ENCODE peak calls at places on chromosomes 11 and 22, in seven cellular contexts. One of them, this sample, is unnamed.

GRCh38 chr11:87290304-87290922 is 252.7 kb downstream of the TMEM135 start:
- DNase-seq in HCT116: peak; percentile 38
- DNase-seq in neural progenitor cell: peak; percentile 76
- DNase-seq in GM23248: peak; percentile 73
- DNase-seq in OCI-LY7: peak; percentile 74
- DNase-seq in hepatocyte: peak; percentile 77
- DNase-seq in SK-N-SH: peak; percentile 50
- DNase-seq in this sample: peak; percentile 79

GRCh38 chr11:111427471-111427912 is 48.4 kb upstream of the POU2AF1 start:
- DNase-seq in HCT116: no peak
- DNase-seq in neural progenitor cell: no peak
- DNase-seq in GM23248: no peak
- DNase-seq in OCI-LY7: no peak
- DNase-seq in hepatocyte: peak; percentile 44
- DNase-seq in SK-N-SH: peak; percentile 59
- DNase-seq in this sample: no peak

GRCh38 chr11:2777871-2778629 is 78.3 kb upstream of the KCNQ1OT1 start:
- DNase-seq in HCT116: no peak
- DNase-seq in neural progenitor cell: no peak
- DNase-seq in GM23248: no peak
- DNase-seq in OCI-LY7: no peak
- DNase-seq in hepatocyte: no peak
- DNase-seq in SK-N-SH: peak; percentile 66
- DNase-seq in this sample: no peak

GRCh38 chr11:119417726-119418540 is 5.0 kb downstream of the THY1 start:
- DNase-seq in HCT116: no peak
- DNase-seq in neural progenitor cell: no peak
- DNase-seq in GM23248: peak; percentile 99
- DNase-seq in OCI-LY7: no peak
- DNase-seq in hepatocyte: peak; percentile 40
- DNase-seq in SK-N-SH: peak; percentile 21
- DNase-seq in this sample: peak; percentile 40

GRCh38 chr22:46634011-46634699 is 14.0 kb downstream of the GRAMD4 start:
- DNase-seq in HCT116: no peak
- DNase-seq in neural progenitor cell: no peak
- DNase-seq in GM23248: no peak
- DNase-seq in OCI-LY7: no peak
- DNase-seq in hepatocyte: no peak
- DNase-seq in SK-N-SH: no peak
- DNase-seq in this sample: no peak

GRCh38 chr11:64720167-64720566 is 2.8 kb downstream of the NRXN2 start:
- DNase-seq in HCT116: no peak
- DNase-seq in neural progenitor cell: no peak
- DNase-seq in GM23248: no peak
- DNase-seq in OCI-LY7: no peak
- DNase-seq in hepatocyte: no peak
- DNase-seq in SK-N-SH: no peak
- DNase-seq in this sample: no peak

GRCh38 chr11:12167098-12167999 is 57.0 kb downstream of the MICAL2 start:
- DNase-seq in HCT116: peak; percentile 95
- DNase-seq in neural progenitor cell: no peak
- DNase-seq in GM23248: peak; percentile 89
- DNase-seq in OCI-LY7: no peak
- DNase-seq in hepatocyte: peak; percentile 75
- DNase-seq in SK-N-SH: no peak
- DNase-seq in this sample: no peak

GRCh38 chr11:14969922-14970323 is 2.2 kb downstream of the CALCA start:
- DNase-seq in HCT116: peak; percentile 15
- DNase-seq in neural progenitor cell: peak; percentile 86
- DNase-seq in GM23248: peak; percentile 51
- DNase-seq in OCI-LY7: peak; percentile 21
- DNase-seq in hepatocyte: peak; percentile 69
- DNase-seq in SK-N-SH: peak; percentile 68
- DNase-seq in this sample: peak; percentile 86

GRCh38 chr11:2100361-2101170 is 38.6 kb downstream of the IGF2 start:
- DNase-seq in HCT116: no peak
- DNase-seq in neural progenitor cell: no peak
- DNase-seq in GM23248: no peak
- DNase-seq in OCI-LY7: no peak
- DNase-seq in hepatocyte: no peak
- DNase-seq in SK-N-SH: peak; percentile 53
- DNase-seq in this sample: no peak

GRCh38 chr11:33773399-33774355 is 643 bp downstream of the FBXO3 start:
- DNase-seq in HCT116: no peak
- DNase-seq in neural progenitor cell: peak; percentile 58
- DNase-seq in GM23248: peak; percentile 58
- DNase-seq in OCI-LY7: peak; percentile 60
- DNase-seq in hepatocyte: peak; percentile 9
- DNase-seq in SK-N-SH: peak; percentile 39
- DNase-seq in this sample: peak; percentile 40

GRCh38 chr11:115677190-115677589 is 173.0 kb upstream of the CADM1 start:
- DNase-seq in HCT116: no peak
- DNase-seq in neural progenitor cell: no peak
- DNase-seq in GM23248: no peak
- DNase-seq in OCI-LY7: no peak
- DNase-seq in hepatocyte: no peak
- DNase-seq in SK-N-SH: no peak
- DNase-seq in this sample: no peak

GRCh38 chr11:117239295-117239694 is 6.8 kb downstream of the RNF214 start:
- DNase-seq in HCT116: no peak
- DNase-seq in neural progenitor cell: no peak
- DNase-seq in GM23248: peak; percentile 97
- DNase-seq in OCI-LY7: no peak
- DNase-seq in hepatocyte: peak; percentile 45
- DNase-seq in SK-N-SH: no peak
- DNase-seq in this sample: no peak

GRCh38 chr22:49812838-49813237 is 14.8 kb downstream of the BRD1 start:
- DNase-seq in HCT116: no peak
- DNase-seq in neural progenitor cell: no peak
- DNase-seq in GM23248: peak; percentile 51
- DNase-seq in OCI-LY7: no peak
- DNase-seq in hepatocyte: no peak
- DNase-seq in SK-N-SH: no peak
- DNase-seq in this sample: no peak

GRCh38 chr22:38923463-38924196 is 33.8 kb upstream of the APOBEC3A start:
- DNase-seq in HCT116: peak; percentile 91
- DNase-seq in neural progenitor cell: peak; percentile 29
- DNase-seq in GM23248: peak; percentile 65
- DNase-seq in OCI-LY7: no peak
- DNase-seq in hepatocyte: peak; percentile 87
- DNase-seq in SK-N-SH: peak; percentile 71
- DNase-seq in this sample: peak; percentile 62

GRCh38 chr22:42947211-42947990 is 67.5 kb downstream of the PACSIN2 start:
- DNase-seq in HCT116: peak; percentile 73
- DNase-seq in neural progenitor cell: peak; percentile 28
- DNase-seq in GM23248: no peak
- DNase-seq in OCI-LY7: no peak
- DNase-seq in hepatocyte: no peak
- DNase-seq in SK-N-SH: no peak
- DNase-seq in this sample: no peak

GRCh38 chr11:122242731-122243130 is 126.7 kb upstream of the BLID start:
- DNase-seq in HCT116: no peak
- DNase-seq in neural progenitor cell: no peak
- DNase-seq in GM23248: no peak
- DNase-seq in OCI-LY7: no peak
- DNase-seq in hepatocyte: no peak
- DNase-seq in SK-N-SH: no peak
- DNase-seq in this sample: no peak

GRCh38 chr11:130606781-130607511 is 158.5 kb downstream of the ADAMTS15 start:
- DNase-seq in HCT116: no peak
- DNase-seq in neural progenitor cell: no peak
- DNase-seq in GM23248: peak; percentile 47
- DNase-seq in OCI-LY7: no peak
- DNase-seq in hepatocyte: peak; percentile 48
- DNase-seq in SK-N-SH: peak; percentile 31
- DNase-seq in this sample: no peak

GRCh38 chr11:64234840-64235379 is 526 bp downstream of the VEGFB start:
- DNase-seq in HCT116: no peak
- DNase-seq in neural progenitor cell: peak; percentile 64
- DNase-seq in GM23248: peak; percentile 75
- DNase-seq in OCI-LY7: peak; percentile 72
- DNase-seq in hepatocyte: peak; percentile 82
- DNase-seq in SK-N-SH: peak; percentile 79
- DNase-seq in this sample: peak; percentile 70

GRCh38 chr11:46264976-46265375 is 12.5 kb upstream of the CREB3L1 start:
- DNase-seq in HCT116: no peak
- DNase-seq in neural progenitor cell: no peak
- DNase-seq in GM23248: no peak
- DNase-seq in OCI-LY7: no peak
- DNase-seq in hepatocyte: no peak
- DNase-seq in SK-N-SH: no peak
- DNase-seq in this sample: no peak

GRCh38 chr11:120622189-120622912 is 110.8 kb downstream of the GRIK4 start:
- DNase-seq in HCT116: no peak
- DNase-seq in neural progenitor cell: no peak
- DNase-seq in GM23248: no peak
- DNase-seq in OCI-LY7: peak; percentile 43
- DNase-seq in hepatocyte: no peak
- DNase-seq in SK-N-SH: peak; percentile 58
- DNase-seq in this sample: peak; percentile 59

GRCh38 chr22:30290318-30290678 is 993 bp upstream of the CASTOR1 start:
- DNase-seq in HCT116: no peak
- DNase-seq in neural progenitor cell: no peak
- DNase-seq in GM23248: peak; percentile 44
- DNase-seq in OCI-LY7: peak; percentile 38
- DNase-seq in hepatocyte: no peak
- DNase-seq in SK-N-SH: no peak
- DNase-seq in this sample: no peak

GRCh38 chr22:30289126-30289979 is at the start of gene CASTOR1:
- DNase-seq in HCT116: peak; percentile 96
- DNase-seq in neural progenitor cell: peak; percentile 99
- DNase-seq in GM23248: peak; percentile 100
- DNase-seq in OCI-LY7: peak; percentile 83
- DNase-seq in hepatocyte: peak; percentile 99
- DNase-seq in SK-N-SH: peak; percentile 99
- DNase-seq in this sample: peak; percentile 100

GRCh38 chr22:30289980-30290313 is 642 bp upstream of the CASTOR1 start:
- DNase-seq in HCT116: no peak
- DNase-seq in neural progenitor cell: no peak
- DNase-seq in GM23248: no peak
- DNase-seq in OCI-LY7: no peak
- DNase-seq in hepatocyte: no peak
- DNase-seq in SK-N-SH: no peak
- DNase-seq in this sample: peak; percentile 75

GRCh38 chr22:30291334-30291892 is 2.1 kb upstream of the CASTOR1 start:
- DNase-seq in HCT116: no peak
- DNase-seq in neural progenitor cell: no peak
- DNase-seq in GM23248: no peak
- DNase-seq in OCI-LY7: no peak
- DNase-seq in hepatocyte: no peak
- DNase-seq in SK-N-SH: no peak
- DNase-seq in this sample: no peak

GRCh38 chr22:30290679-30291333 is 1.5 kb upstream of the CASTOR1 start:
- DNase-seq in HCT116: no peak
- DNase-seq in neural progenitor cell: peak; percentile 48
- DNase-seq in GM23248: peak; percentile 59
- DNase-seq in OCI-LY7: peak; percentile 58
- DNase-seq in hepatocyte: peak; percentile 79
- DNase-seq in SK-N-SH: peak; percentile 67
- DNase-seq in this sample: peak; percentile 41
- TF ChIP-seq EZH2phosphoT487 in HCT116: no peak
- TF ChIP-seq EZH2phosphoT487 in neural progenitor cell: no peak
- TF ChIP-seq EZH2phosphoT487 in GM23248: no peak
- TF ChIP-seq EZH2phosphoT487 in OCI-LY7: no peak
- TF ChIP-seq EZH2phosphoT487 in hepatocyte: no peak
- TF ChIP-seq EZH2phosphoT487 in SK-N-SH: no peak
- TF ChIP-seq EZH2phosphoT487 in this sample: no peak

GRCh38 chr11:78929092-78929905 is 354.6 kb upstream of the NARS2 start:
- DNase-seq in HCT116: no peak
- DNase-seq in neural progenitor cell: peak; percentile 94
- DNase-seq in GM23248: no peak
- DNase-seq in OCI-LY7: no peak
- DNase-seq in hepatocyte: no peak
- DNase-seq in SK-N-SH: no peak
- DNase-seq in this sample: peak; percentile 95
- H3K4me1 ChIP-seq in HCT116: no peaks in the 10 kb centered on the region
- H3K4me1 ChIP-seq in neural progenitor cell: peaks cover 31% of the 10 kb centered on the region
- H3K4me1 ChIP-seq in GM23248: no peaks in the 10 kb centered on the region
- H3K4me1 ChIP-seq in OCI-LY7: no peaks in the 10 kb centered on the region
- H3K4me1 ChIP-seq in hepatocyte: peaks cover 30% of the 10 kb centered on the region
- H3K4me1 ChIP-seq in SK-N-SH: peaks cover 62% of the 10 kb centered on the region
- H3K4me1 ChIP-seq in this sample: peaks cover 40% of the 10 kb centered on the region

GRCh38 chr11:11135820-11136476 is 217.1 kb downstream of the CSNK2A3 start:
- DNase-seq in HCT116: no peak
- DNase-seq in neural progenitor cell: no peak
- DNase-seq in GM23248: no peak
- DNase-seq in OCI-LY7: no peak
- DNase-seq in hepatocyte: no peak
- DNase-seq in SK-N-SH: no peak
- DNase-seq in this sample: peak; percentile 34
- H2AFZ ChIP-seq in HCT116: no peak overlapping the region
- H2AFZ ChIP-seq in neural progenitor cell: peak overlapping the region; percentile 40
- H2AFZ ChIP-seq in GM23248: no peak overlapping the region
- H2AFZ ChIP-seq in OCI-LY7: no peak overlapping the region
- H2AFZ ChIP-seq in hepatocyte: peak overlapping the region; percentile 31
- H2AFZ ChIP-seq in SK-N-SH: no peak overlapping the region
- H2AFZ ChIP-seq in this sample: no peak overlapping the region

GRCh38 chr11:88418508-88418907 is 81.0 kb upstream of the CTSC start:
- DNase-seq in HCT116: no peak
- DNase-seq in neural progenitor cell: no peak
- DNase-seq in GM23248: no peak
- DNase-seq in OCI-LY7: no peak
- DNase-seq in hepatocyte: no peak
- DNase-seq in SK-N-SH: no peak
- DNase-seq in this sample: no peak

GRCh38 chr11:88424881-88425280 is 87.3 kb upstream of the CTSC start:
- DNase-seq in HCT116: no peak
- DNase-seq in neural progenitor cell: no peak
- DNase-seq in GM23248: no peak
- DNase-seq in OCI-LY7: no peak
- DNase-seq in hepatocyte: no peak
- DNase-seq in SK-N-SH: no peak
- DNase-seq in this sample: no peak

GRCh38 chr11:88415495-88415894 is 78.0 kb upstream of the CTSC start:
- DNase-seq in HCT116: no peak
- DNase-seq in neural progenitor cell: no peak
- DNase-seq in GM23248: no peak
- DNase-seq in OCI-LY7: no peak
- DNase-seq in hepatocyte: no peak
- DNase-seq in SK-N-SH: no peak
- DNase-seq in this sample: no peak

GRCh38 chr11:88421530-88421929 is 84.0 kb upstream of the CTSC start:
- DNase-seq in HCT116: no peak
- DNase-seq in neural progenitor cell: peak; percentile 6
- DNase-seq in GM23248: peak; percentile 56
- DNase-seq in OCI-LY7: no peak
- DNase-seq in hepatocyte: peak; percentile 19
- DNase-seq in SK-N-SH: no peak
- DNase-seq in this sample: peak; percentile 32

GRCh38 chr11:88420165-88420781 is 82.7 kb upstream of the CTSC start:
- DNase-seq in HCT116: no peak
- DNase-seq in neural progenitor cell: no peak
- DNase-seq in GM23248: peak; percentile 95
- DNase-seq in OCI-LY7: no peak
- DNase-seq in hepatocyte: no peak
- DNase-seq in SK-N-SH: no peak
- DNase-seq in this sample: no peak
- TF ChIP-seq EZH2phosphoT487 in HCT116: no peak
- TF ChIP-seq EZH2phosphoT487 in neural progenitor cell: no peak
- TF ChIP-seq EZH2phosphoT487 in GM23248: peak; percentile 68
- TF ChIP-seq EZH2phosphoT487 in OCI-LY7: no peak
- TF ChIP-seq EZH2phosphoT487 in hepatocyte: no peak
- TF ChIP-seq EZH2phosphoT487 in SK-N-SH: no peak
- TF ChIP-seq EZH2phosphoT487 in this sample: no peak